ENCODE peak calls at places on chromosomes 1 and 21, in six cellular contexts. One of them, this sample, is unnamed.

GRCh38 chr1:110258734-110259133 is 48.6 kb downstream of the KCNC4 start:
- DNase-seq in neural crest cell: no peak
- DNase-seq in mucosa of descending colon: no peak
- DNase-seq in progenitor cell of endocrine pancreas: no peak
- DNase-seq in astrocyte of the spinal cord: no peak
- DNase-seq in OCI-LY7: no peak
- DNase-seq in this sample: no peak

GRCh38 chr21:41133896-41134522 is 34.0 kb upstream of the BACE2 start:
- DNase-seq in neural crest cell: no peak
- DNase-seq in mucosa of descending colon: no peak
- DNase-seq in progenitor cell of endocrine pancreas: no peak
- DNase-seq in astrocyte of the spinal cord: peak; percentile 37
- DNase-seq in OCI-LY7: peak; percentile 36
- DNase-seq in this sample: peak; percentile 59

GRCh38 chr1:56868761-56869160 is 14.2 kb downstream of the C8A start:
- DNase-seq in neural crest cell: no peak
- DNase-seq in mucosa of descending colon: no peak
- DNase-seq in progenitor cell of endocrine pancreas: no peak
- DNase-seq in astrocyte of the spinal cord: no peak
- DNase-seq in OCI-LY7: no peak
- DNase-seq in this sample: no peak

GRCh38 chr1:9860887-9861286 is 37.1 kb upstream of the CLSTN1 start:
- DNase-seq in neural crest cell: no peak
- DNase-seq in mucosa of descending colon: no peak
- DNase-seq in progenitor cell of endocrine pancreas: no peak
- DNase-seq in astrocyte of the spinal cord: no peak
- DNase-seq in OCI-LY7: no peak
- DNase-seq in this sample: no peak

GRCh38 chr1:94798054-94798453 is 22.1 kb upstream of the SLC44A3 start:
- DNase-seq in neural crest cell: no peak
- DNase-seq in mucosa of descending colon: no peak
- DNase-seq in progenitor cell of endocrine pancreas: no peak
- DNase-seq in astrocyte of the spinal cord: no peak
- DNase-seq in OCI-LY7: no peak
- DNase-seq in this sample: no peak

GRCh38 chr1:7070389-7071029 is 285.3 kb downstream of the CAMTA1 start:
- DNase-seq in neural crest cell: peak; percentile 67
- DNase-seq in mucosa of descending colon: peak; percentile 49
- DNase-seq in progenitor cell of endocrine pancreas: peak; percentile 49
- DNase-seq in astrocyte of the spinal cord: peak; percentile 63
- DNase-seq in OCI-LY7: peak; percentile 56
- DNase-seq in this sample: peak; percentile 83

GRCh38 chr1:59139396-59139795 is 157.5 kb upstream of the FGGY start:
- DNase-seq in neural crest cell: no peak
- DNase-seq in mucosa of descending colon: no peak
- DNase-seq in progenitor cell of endocrine pancreas: no peak
- DNase-seq in astrocyte of the spinal cord: no peak
- DNase-seq in OCI-LY7: no peak
- DNase-seq in this sample: no peak

GRCh38 chr1:16420719-16421118 is 16.5 kb downstream of the SPATA21 start:
- DNase-seq in neural crest cell: no peak
- DNase-seq in mucosa of descending colon: no peak
- DNase-seq in progenitor cell of endocrine pancreas: no peak
- DNase-seq in astrocyte of the spinal cord: no peak
- DNase-seq in OCI-LY7: peak; percentile 87
- DNase-seq in this sample: peak; percentile 70

GRCh38 chr1:185363205-185363604 is 46.2 kb upstream of the IVNS1ABP start:
- DNase-seq in neural crest cell: no peak
- DNase-seq in mucosa of descending colon: no peak
- DNase-seq in progenitor cell of endocrine pancreas: no peak
- DNase-seq in astrocyte of the spinal cord: no peak
- DNase-seq in OCI-LY7: no peak
- DNase-seq in this sample: no peak

GRCh38 chr21:18705971-18706370 is 302.4 kb upstream of the TMPRSS15 start:
- DNase-seq in neural crest cell: no peak
- DNase-seq in mucosa of descending colon: no peak
- DNase-seq in progenitor cell of endocrine pancreas: no peak
- DNase-seq in astrocyte of the spinal cord: peak; percentile 4
- DNase-seq in OCI-LY7: no peak
- DNase-seq in this sample: no peak

GRCh38 chr1:230972855-230973271 is 5.8 kb downstream of the TTC13 start:
- DNase-seq in neural crest cell: no peak
- DNase-seq in mucosa of descending colon: no peak
- DNase-seq in progenitor cell of endocrine pancreas: no peak
- DNase-seq in astrocyte of the spinal cord: peak; percentile 6
- DNase-seq in OCI-LY7: peak; percentile 29
- DNase-seq in this sample: peak; percentile 45

GRCh38 chr1:4494558-4494957 is 159.9 kb upstream of the AJAP1 start:
- DNase-seq in neural crest cell: no peak
- DNase-seq in mucosa of descending colon: no peak
- DNase-seq in progenitor cell of endocrine pancreas: no peak
- DNase-seq in astrocyte of the spinal cord: no peak
- DNase-seq in OCI-LY7: peak; percentile 37
- DNase-seq in this sample: no peak

GRCh38 chr1:96364576-96364975 is 357.0 kb upstream of the PTBP2 start:
- DNase-seq in neural crest cell: no peak
- DNase-seq in mucosa of descending colon: no peak
- DNase-seq in progenitor cell of endocrine pancreas: no peak
- DNase-seq in astrocyte of the spinal cord: peak; percentile 67
- DNase-seq in OCI-LY7: no peak
- DNase-seq in this sample: no peak

GRCh38 chr1:245800901-245801605 is 646.3 kb downstream of the KIF26B start:
- DNase-seq in neural crest cell: no peak
- DNase-seq in mucosa of descending colon: no peak
- DNase-seq in progenitor cell of endocrine pancreas: no peak
- DNase-seq in astrocyte of the spinal cord: no peak
- DNase-seq in OCI-LY7: no peak
- DNase-seq in this sample: no peak

GRCh38 chr1:62084304-62084905 is 110.2 kb upstream of the L1TD1 start:
- DNase-seq in neural crest cell: no peak
- DNase-seq in mucosa of descending colon: no peak
- DNase-seq in progenitor cell of endocrine pancreas: no peak
- DNase-seq in astrocyte of the spinal cord: peak; percentile 46
- DNase-seq in OCI-LY7: no peak
- DNase-seq in this sample: no peak

GRCh38 chr1:36391271-36391670 is 5.5 kb upstream of the STK40 start:
- DNase-seq in neural crest cell: no peak
- DNase-seq in mucosa of descending colon: no peak
- DNase-seq in progenitor cell of endocrine pancreas: no peak
- DNase-seq in astrocyte of the spinal cord: no peak
- DNase-seq in OCI-LY7: peak; percentile 62
- DNase-seq in this sample: no peak

GRCh38 chr1:240031009-240031408 is 60.7 kb upstream of the FMN2 start:
- DNase-seq in neural crest cell: no peak
- DNase-seq in mucosa of descending colon: no peak
- DNase-seq in progenitor cell of endocrine pancreas: no peak
- DNase-seq in astrocyte of the spinal cord: peak; percentile 94
- DNase-seq in OCI-LY7: no peak
- DNase-seq in this sample: no peak

GRCh38 chr1:27719286-27720251 is 6.2 kb upstream of the FAM76A start:
- DNase-seq in neural crest cell: no peak
- DNase-seq in mucosa of descending colon: no peak
- DNase-seq in progenitor cell of endocrine pancreas: no peak
- DNase-seq in astrocyte of the spinal cord: peak; percentile 2
- DNase-seq in OCI-LY7: peak; percentile 10
- DNase-seq in this sample: no peak

GRCh38 chr1:25657121-25657521 is 40.5 kb downstream of the MAN1C1 start:
- DNase-seq in neural crest cell: no peak
- DNase-seq in mucosa of descending colon: no peak
- DNase-seq in progenitor cell of endocrine pancreas: no peak
- DNase-seq in astrocyte of the spinal cord: no peak
- DNase-seq in OCI-LY7: peak; percentile 62
- DNase-seq in this sample: no peak

DNA sequence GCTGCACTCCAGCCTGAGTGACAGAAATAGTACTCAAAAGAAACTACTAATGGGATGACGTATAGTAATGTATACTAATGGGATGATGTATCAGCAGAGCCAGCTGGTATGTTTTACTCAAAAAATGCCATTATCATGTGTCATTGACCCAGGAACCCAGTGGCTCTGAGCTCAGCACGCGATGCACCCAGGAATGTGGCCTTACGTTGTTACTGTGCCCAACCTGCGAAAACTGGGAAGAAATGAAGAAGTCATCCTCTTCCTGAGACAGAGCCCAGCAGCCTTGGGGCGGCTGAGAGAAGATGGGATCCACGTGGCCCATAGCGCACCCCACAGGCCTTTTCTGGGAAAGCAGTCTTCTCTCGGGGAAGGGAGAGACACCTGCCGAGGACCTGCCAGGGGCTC is 8.8 kb downstream of the UBE2J2 start:
- DNase-seq in neural crest cell: no peak
- DNase-seq in mucosa of descending colon: no peak
- DNase-seq in progenitor cell of endocrine pancreas: no peak
- DNase-seq in astrocyte of the spinal cord: peak; percentile 95
- DNase-seq in OCI-LY7: no peak
- DNase-seq in this sample: no peak
- TF ChIP-seq CTCF in neural crest cell: no peak
- TF ChIP-seq CTCF in mucosa of descending colon: no peak
- TF ChIP-seq CTCF in progenitor cell of endocrine pancreas: peak; percentile 13
- TF ChIP-seq CTCF in astrocyte of the spinal cord: peak; percentile 60
- TF ChIP-seq CTCF in OCI-LY7: peak; percentile 48
- TF ChIP-seq CTCF in this sample: no peak

GRCh38 chr1:153057375-153057774 is at the start of gene SPRR2A:
- DNase-seq in neural crest cell: no peak
- DNase-seq in mucosa of descending colon: no peak
- DNase-seq in progenitor cell of endocrine pancreas: no peak
- DNase-seq in astrocyte of the spinal cord: no peak
- DNase-seq in OCI-LY7: peak; percentile 1
- DNase-seq in this sample: no peak

GRCh38 chr1:153058826-153059784 is 1.8 kb upstream of the SPRR2A start:
- DNase-seq in neural crest cell: no peak
- DNase-seq in mucosa of descending colon: no peak
- DNase-seq in progenitor cell of endocrine pancreas: no peak
- DNase-seq in astrocyte of the spinal cord: no peak
- DNase-seq in OCI-LY7: no peak
- DNase-seq in this sample: no peak

DNA sequence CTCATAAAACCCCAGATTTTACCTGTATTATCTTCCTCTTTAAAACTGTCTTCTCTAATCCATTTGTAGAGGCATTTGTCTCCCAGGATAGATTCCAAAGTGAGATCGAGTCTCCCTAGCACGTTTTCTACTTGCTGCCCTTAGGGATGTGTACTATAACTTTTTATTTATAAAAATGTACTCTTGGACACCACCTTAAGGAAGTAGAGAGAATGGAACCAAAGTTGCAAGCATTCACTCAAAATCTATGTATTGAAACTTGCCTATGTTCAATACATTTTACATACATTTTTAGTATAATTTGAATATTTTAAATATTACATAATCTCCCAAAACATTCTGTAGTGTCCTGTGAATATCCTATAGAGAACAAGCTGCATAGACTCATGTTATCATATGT is 842 bp upstream of the SPRR2A start:
- DNase-seq in neural crest cell: no peak
- DNase-seq in mucosa of descending colon: no peak
- DNase-seq in progenitor cell of endocrine pancreas: no peak
- DNase-seq in astrocyte of the spinal cord: no peak
- DNase-seq in OCI-LY7: no peak
- DNase-seq in this sample: no peak
- TF ChIP-seq CTCF in neural crest cell: no peak
- TF ChIP-seq CTCF in mucosa of descending colon: no peak
- TF ChIP-seq CTCF in progenitor cell of endocrine pancreas: no peak
- TF ChIP-seq CTCF in astrocyte of the spinal cord: no peak
- TF ChIP-seq CTCF in OCI-LY7: peak; percentile 58
- TF ChIP-seq CTCF in this sample: no peak

DNA sequence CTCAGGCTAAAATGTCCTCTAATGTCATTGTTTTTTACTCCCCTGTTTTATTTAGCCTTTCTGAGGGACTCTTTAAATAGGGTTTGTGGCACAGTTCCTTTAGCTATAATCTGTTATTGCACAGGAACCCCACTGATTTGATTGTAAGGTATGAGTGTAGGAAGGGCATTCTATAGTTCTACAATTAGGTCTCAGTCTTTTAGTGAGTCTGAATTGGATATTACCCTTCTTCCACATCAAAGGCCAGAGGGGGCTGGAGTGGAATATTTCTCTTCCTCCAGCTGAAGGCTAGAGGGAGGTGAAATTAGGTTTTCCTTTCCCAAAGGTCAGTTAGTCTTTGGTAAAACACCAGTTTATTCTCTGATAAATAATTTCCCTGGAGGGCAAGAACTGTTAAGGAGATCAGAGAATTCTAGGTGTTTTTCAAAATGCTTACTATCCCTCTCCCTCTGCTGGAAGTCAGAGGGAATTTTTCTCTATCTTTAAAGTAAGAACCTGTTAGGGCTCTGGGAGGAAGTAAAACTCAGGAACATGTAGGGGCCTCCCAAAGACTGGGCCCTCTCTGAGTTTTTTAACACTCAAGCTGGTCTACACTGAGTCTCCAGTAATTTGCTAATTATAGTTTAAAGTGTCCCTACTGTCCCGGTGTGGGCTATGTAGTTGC is 176.3 kb upstream of the ZNHIT6 start:
- DNase-seq in neural crest cell: no peak
- DNase-seq in mucosa of descending colon: no peak
- DNase-seq in progenitor cell of endocrine pancreas: no peak
- DNase-seq in astrocyte of the spinal cord: peak; percentile 40
- DNase-seq in OCI-LY7: no peak
- DNase-seq in this sample: peak; percentile 4
- TF ChIP-seq CTCF in neural crest cell: peak; percentile 67
- TF ChIP-seq CTCF in mucosa of descending colon: peak; percentile 21
- TF ChIP-seq CTCF in progenitor cell of endocrine pancreas: peak; percentile 65
- TF ChIP-seq CTCF in astrocyte of the spinal cord: peak; percentile 62
- TF ChIP-seq CTCF in OCI-LY7: peak; percentile 21
- TF ChIP-seq CTCF in this sample: no peak

GRCh38 chr1:154539486-154540483 is 18.7 kb downstream of the UBE2Q1 start:
- DNase-seq in neural crest cell: no peak
- DNase-seq in mucosa of descending colon: no peak
- DNase-seq in progenitor cell of endocrine pancreas: no peak
- DNase-seq in astrocyte of the spinal cord: no peak
- DNase-seq in OCI-LY7: no peak
- DNase-seq in this sample: no peak

GRCh38 chr1:154536570-154536969 is 21.9 kb downstream of the UBE2Q1 start:
- DNase-seq in neural crest cell: no peak
- DNase-seq in mucosa of descending colon: no peak
- DNase-seq in progenitor cell of endocrine pancreas: no peak
- DNase-seq in astrocyte of the spinal cord: no peak
- DNase-seq in OCI-LY7: no peak
- DNase-seq in this sample: no peak

GRCh38 chr1:154529308-154529707 is 27.1 kb upstream of the SHE start:
- DNase-seq in neural crest cell: no peak
- DNase-seq in mucosa of descending colon: no peak
- DNase-seq in progenitor cell of endocrine pancreas: no peak
- DNase-seq in astrocyte of the spinal cord: no peak
- DNase-seq in OCI-LY7: no peak
- DNase-seq in this sample: no peak

DNA sequence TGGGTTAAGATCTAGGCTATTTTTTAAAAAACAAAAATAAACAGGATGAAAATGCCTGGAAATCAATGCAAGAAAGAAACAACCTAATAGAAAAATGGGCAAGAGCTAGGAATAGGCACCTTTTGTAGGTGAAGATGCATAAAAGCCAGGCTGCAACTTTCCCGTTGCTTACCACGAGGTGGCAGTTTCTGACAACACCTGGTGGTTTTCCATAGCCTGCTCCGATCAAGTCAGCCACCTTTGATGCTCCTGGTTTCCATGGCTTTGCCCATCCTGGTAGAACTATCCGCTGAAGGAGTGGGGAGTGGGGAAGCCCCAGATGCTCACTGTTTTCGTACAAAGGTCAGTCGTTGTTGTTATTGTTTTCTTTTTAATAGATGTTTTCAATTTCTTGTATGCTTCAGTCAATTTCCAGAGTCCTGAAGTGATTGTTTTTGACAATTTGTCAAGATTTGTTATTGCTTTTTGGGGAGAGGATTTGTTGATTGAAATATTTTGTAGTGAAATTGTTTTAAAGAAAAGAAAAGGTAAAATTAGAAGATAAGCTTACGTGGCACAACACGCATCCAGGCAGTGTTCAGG is 24.1 kb downstream of the UBE2Q1 start:
- DNase-seq in neural crest cell: no peak
- DNase-seq in mucosa of descending colon: peak; percentile 38
- DNase-seq in progenitor cell of endocrine pancreas: peak; percentile 46
- DNase-seq in astrocyte of the spinal cord: no peak
- DNase-seq in OCI-LY7: peak; percentile 49
- DNase-seq in this sample: peak; percentile 41
- TF ChIP-seq CTCF in neural crest cell: peak; percentile 64
- TF ChIP-seq CTCF in mucosa of descending colon: peak; percentile 21
- TF ChIP-seq CTCF in progenitor cell of endocrine pancreas: peak; percentile 66
- TF ChIP-seq CTCF in astrocyte of the spinal cord: peak; percentile 55
- TF ChIP-seq CTCF in OCI-LY7: peak; percentile 77
- TF ChIP-seq CTCF in this sample: no peak

This sample was measured in GM20000.